ENCODE peak calls at places on chromosomes 6 and 20, in four cellular contexts. J, O, P and S are unnamed samples.
A peak's percentile ranks its signal among the peaks of the same experiment; 100 is the strongest.

GRCh38 chr6:151733680-151734320 is 73.7 kb upstream of the ESR1 start:
- DNase-seq in J (no peak), O (no peak), P (no peak), S (no peak)

GRCh38 chr20:20363449-20364015 is 4.4 kb upstream of the INSM1 start:
- DNase-seq in O (no peak), J (peak; percentile 75), P (no peak), S (no peak)

GRCh38 chr20:17680836-17681740 is 954 bp downstream of the RRBP1 start:
- DNase-seq in J (no peak), O (peak; percentile 72), P (peak; percentile 79), S (peak; percentile 84)

GRCh38 chr20:57991211-57991841 is 237.1 kb downstream of the ANKRD60 start:
- DNase-seq in J (no peak), O (no peak), P (no peak), S (no peak)

GRCh38 chr6:23089981-23090380 is 520.6 kb downstream of the HDGFL1 start:
- DNase-seq in J (no peak), O (no peak), P (no peak), S (no peak)

GRCh38 chr6:83928286-83928685 is 68.8 kb downstream of the CYB5R4 start:
- DNase-seq in J (no peak), P (no peak), O (no peak), S (no peak)

GRCh38 chr20:3105256-3106137 is 21.0 kb upstream of the AVP start:
- DNase-seq in O (no peak), J (no peak), P (no peak), S (no peak)

GRCh38 chr6:34656378-34657036 is 40.1 kb downstream of the ILRUN start:
- DNase-seq in O (no peak), J (peak; percentile 86), P (peak; percentile 19), S (no peak)

GRCh38 chr6:77368660-77369313 is 94.5 kb downstream of the HTR1B start:
- DNase-seq in J (no peak), P (no peak), O (no peak), S (no peak)

GRCh38 chr6:11918739-11919605 is 93.1 kb upstream of the HIVEP1 start:
- DNase-seq in P (no peak), J (no peak), O (no peak), S (no peak)

GRCh38 chr20:37358366-37359150 is 12.6 kb downstream of the SRC start:
- DNase-seq in P (no peak), J (no peak), O (no peak), S (no peak)